ENCODE peak calls at places on chromosomes 1 and 21, in five cellular contexts. H is CD8-positive, alpha-beta T cell; C is cardiac muscle cell; T is endodermal cell; X is fibroblast of lung. L is an unnamed sample.
A peak's percentile ranks its signal among the peaks of the same experiment; 100 is the strongest.

GRCh38 chr1:29712275-29712633 is 475.9 kb downstream of the PTPRU start:
- DNase-seq in T (no peak), X (no peak), H (no peak), C (no peak), L (no peak)

GRCh38 chr1:203592156-203592555 is 34.5 kb upstream of the ATP2B4 start:
- DNase-seq in T (peak; percentile 94), H (no peak), X (peak; percentile 59), C (peak; percentile 82), L (no peak)

GRCh38 chr1:171742577-171742922 is 685 bp upstream of the VAMP4 start:
- DNase-seq in H (peak; percentile 13), X (peak; percentile 54), C (peak; percentile 62), T (no peak), L (no peak)

GRCh38 chr1:177799746-177800145 is 170.1 kb downstream of the SEC16B start:
- DNase-seq in C (no peak), T (no peak), X (no peak), H (no peak), L (no peak)

GRCh38 chr1:113760102-113760804 is 967 bp upstream of the PHTF1 start:
- DNase-seq in H (no peak), C (no peak), T (no peak), X (no peak), L (no peak)

GRCh38 chr1:204067935-204068334 is 5.0 kb upstream of the SOX13 start:
- DNase-seq in C (no peak), X (no peak), T (no peak), H (no peak), L (no peak)

GRCh38 chr1:11483581-11484320 is 4.8 kb downstream of the DISP3 start:
- DNase-seq in T (no peak), H (no peak), C (peak; percentile 52), X (no peak), L (no peak)

GRCh38 chr1:223331301-223331700 is 32.7 kb downstream of the SUSD4 start:
- DNase-seq in T (no peak), H (no peak), C (no peak), X (peak; percentile 70), L (no peak)

GRCh38 chr1:199083680-199084079 is 444.8 kb downstream of the PTPRC start:
- DNase-seq in X (peak; percentile 60), T (no peak), C (no peak), H (no peak), L (no peak)

GRCh38 chr1:175364424-175365076 is 172.0 kb upstream of the KIAA0040 start:
- DNase-seq in H (no peak), X (no peak), C (no peak), T (no peak), L (no peak)

GRCh38 chr21:30345014-30345413 is 3.4 kb downstream of the KRTAP23-1 start:
- DNase-seq in C (no peak), X (no peak), H (no peak), T (no peak), L (no peak)

GRCh38 chr1:235954306-235955283 is 87.9 kb upstream of the LYST start:
- DNase-seq in C (no peak), X (peak; percentile 26), T (no peak), H (peak; percentile 45), L (peak; percentile 30)
- TF ChIP-seq CTCF in C (no peak), X (no peak), T (peak; percentile 59), H (no peak), L (no peak)

GRCh38 chr1:151043163-151043562 is 4.4 kb upstream of the C1orf56 start:
- DNase-seq in C (no peak), X (no peak), H (no peak), T (no peak), L (no peak)
- H3K4me3 ChIP-seq in C (no peak overlapping the region), X (no peak overlapping the region), H (no peak overlapping the region), T (no peak overlapping the region), L (no peak overlapping the region)

DNA sequence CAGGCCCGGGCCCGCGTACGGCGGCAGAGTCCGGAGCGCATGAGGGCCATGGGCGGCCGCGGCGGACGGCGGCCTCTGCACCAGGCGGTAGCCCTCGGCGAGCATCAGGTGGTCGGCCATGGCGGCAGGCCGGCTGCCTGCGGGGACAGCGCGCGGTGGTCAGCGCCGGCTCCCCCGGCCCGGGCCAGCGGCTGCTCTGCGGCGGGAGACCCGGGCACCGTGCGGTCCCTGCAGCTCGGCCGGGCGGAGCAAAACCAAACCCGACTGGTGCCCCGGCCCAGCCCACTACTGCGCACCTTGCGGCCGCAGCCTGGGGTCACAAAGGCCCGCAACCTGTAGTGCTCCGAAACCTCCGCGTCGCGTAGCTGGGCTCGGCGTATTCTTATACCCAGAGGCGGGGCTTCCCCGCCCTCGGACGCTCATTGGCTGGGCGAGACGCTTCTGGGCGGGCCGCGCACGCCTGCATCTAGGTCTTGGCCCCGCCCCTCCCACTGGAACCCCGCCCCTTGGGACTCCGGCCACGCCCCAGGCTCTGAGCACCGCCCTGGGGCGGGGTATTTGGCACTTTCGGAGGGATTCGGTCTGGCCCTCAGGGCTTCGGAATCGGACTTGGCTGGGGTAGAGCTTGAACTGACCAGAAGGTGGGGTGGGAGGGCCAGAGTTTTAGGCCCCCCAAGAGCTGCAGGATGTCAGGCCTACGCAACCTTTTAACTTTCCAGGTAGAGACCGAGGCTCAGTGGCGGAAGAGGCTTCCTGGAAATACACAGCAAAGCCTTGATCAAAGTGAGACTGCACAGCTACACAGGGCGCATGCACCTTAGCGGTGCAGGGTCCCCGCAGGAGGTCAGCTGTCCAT is at the start of gene CITED4:
- DNase-seq in C (peak; percentile 98), X (peak; percentile 81), H (peak; percentile 93), T (peak; percentile 99), L (peak; percentile 57)
- TF ChIP-seq CTCF in C (peak; percentile 23), X (no peak), H (no peak), T (peak; percentile 72), L (peak; percentile 2)

DNA sequence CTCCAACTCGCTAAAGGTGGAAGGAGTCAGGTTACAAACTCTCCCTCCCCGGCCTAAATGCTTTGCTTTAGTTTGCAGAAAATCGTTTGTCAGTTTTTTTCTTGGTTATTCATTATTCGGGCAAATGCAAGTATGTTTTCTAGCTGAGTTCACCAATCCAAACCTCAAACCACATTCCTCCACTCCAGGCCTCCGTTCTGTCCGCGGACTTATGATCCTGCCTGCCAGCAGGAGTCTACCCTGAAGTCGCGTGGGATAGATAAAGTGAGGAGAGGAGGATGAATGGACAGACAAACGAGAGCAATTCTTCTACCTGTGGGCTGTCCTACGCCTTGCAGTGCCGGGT is 1.3 kb downstream of the ADAMTS1 start:
- DNase-seq in H (no peak), C (no peak), X (peak; percentile 89), T (no peak), L (no peak)
- H3K4me3 ChIP-seq in H (peak overlapping the region; percentile 25), C (peak overlapping the region; percentile 97), X (peak overlapping the region; percentile 98), T (peak overlapping the region; percentile 93), L (peak overlapping the region; percentile 72)

GRCh38 chr1:245609354-245609753 is 454.6 kb downstream of the KIF26B start:
- DNase-seq in H (no peak), C (no peak), T (peak; percentile 43), X (no peak), L (no peak)
- TF ChIP-seq CTCF in H (no peak), C (no peak), T (no peak), X (no peak), L (no peak)

DNA sequence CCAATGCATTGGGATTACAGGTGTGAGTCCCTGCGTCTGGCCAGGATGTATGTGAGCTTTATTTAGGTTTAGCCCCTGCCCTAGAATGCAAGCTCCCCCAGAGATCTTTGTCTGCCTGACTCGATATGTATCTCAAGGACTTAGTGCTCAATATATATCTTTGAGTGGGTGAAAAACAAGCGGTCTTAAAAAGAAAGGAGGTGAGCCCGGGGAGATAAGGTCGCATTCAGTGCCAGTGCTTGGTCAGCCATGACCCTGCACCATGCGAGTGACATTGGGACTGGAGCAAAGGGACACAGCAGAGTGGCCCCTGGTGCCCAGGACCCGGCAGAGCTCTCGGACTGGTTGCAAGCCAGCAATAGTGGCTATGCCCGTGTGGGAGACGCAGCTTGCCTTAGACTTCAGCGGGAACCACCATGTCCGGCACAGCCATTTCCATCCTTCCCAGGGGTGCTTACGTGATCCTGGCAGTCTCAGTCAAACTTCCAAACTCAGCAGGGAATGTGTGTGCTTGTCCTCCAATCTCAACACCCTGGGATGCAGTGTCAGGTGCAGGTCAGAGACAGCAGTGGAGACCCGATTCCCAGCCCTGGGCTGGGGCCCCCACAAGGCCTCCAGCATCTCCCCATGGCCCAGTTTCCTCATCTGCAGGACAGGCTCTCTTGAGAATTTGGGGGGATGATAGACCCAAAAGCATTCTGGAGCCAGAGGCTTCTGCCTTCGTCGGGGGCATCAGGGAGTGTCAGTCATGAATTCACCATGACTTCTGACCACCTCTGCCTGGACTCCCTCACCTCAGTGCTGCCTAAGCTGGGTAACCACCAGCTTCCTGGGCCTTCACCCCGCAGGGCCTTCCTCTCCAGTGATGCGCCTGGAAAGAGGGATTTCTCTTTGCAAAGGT is 1.8 kb downstream of the MX2 start:
- DNase-seq in T (peak; percentile 26), C (no peak), H (no peak), X (no peak), L (no peak)
- H3K4me3 ChIP-seq in T (no peak overlapping the region), C (no peak overlapping the region), H (peak overlapping the region; percentile 74), X (no peak overlapping the region), L (no peak overlapping the region)

DNA sequence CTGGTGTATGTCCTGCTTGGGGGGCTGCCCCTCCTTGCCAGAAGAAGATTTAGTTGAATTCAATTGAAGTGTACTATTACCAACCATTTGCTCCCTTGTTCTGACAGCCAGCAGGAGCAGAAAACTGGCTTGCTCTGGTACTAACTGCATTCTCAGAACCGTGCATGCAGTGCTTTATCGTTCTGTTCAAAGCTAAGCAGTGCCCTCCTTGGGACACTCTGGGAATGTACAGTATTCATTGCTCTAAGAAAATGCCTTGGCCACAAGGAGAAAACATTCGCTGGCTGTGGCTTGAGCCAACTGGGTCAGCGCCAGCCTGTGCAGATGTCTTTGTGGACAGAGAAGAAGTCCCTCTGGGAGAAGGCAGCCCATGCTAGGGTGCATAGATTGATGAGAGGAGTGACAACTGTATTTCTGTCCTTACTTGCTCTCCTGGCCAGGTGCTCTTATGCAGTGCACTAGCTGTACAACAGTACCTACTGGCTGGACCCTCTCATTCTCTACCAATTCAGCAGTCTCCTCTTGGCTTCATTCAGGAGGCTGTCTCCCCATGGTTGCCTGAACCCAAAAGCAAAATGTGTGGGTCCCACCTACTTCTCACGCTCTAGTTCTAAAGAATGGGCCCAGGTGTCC is 61.5 kb upstream of the DIRAS3 start:
- DNase-seq in C (peak; percentile 77), H (no peak), X (peak; percentile 93), T (peak; percentile 58), L (no peak)
- TF ChIP-seq CTCF in C (peak; percentile 78), H (no peak), X (peak; percentile 79), T (peak; percentile 69), L (peak; percentile 48)

DNA sequence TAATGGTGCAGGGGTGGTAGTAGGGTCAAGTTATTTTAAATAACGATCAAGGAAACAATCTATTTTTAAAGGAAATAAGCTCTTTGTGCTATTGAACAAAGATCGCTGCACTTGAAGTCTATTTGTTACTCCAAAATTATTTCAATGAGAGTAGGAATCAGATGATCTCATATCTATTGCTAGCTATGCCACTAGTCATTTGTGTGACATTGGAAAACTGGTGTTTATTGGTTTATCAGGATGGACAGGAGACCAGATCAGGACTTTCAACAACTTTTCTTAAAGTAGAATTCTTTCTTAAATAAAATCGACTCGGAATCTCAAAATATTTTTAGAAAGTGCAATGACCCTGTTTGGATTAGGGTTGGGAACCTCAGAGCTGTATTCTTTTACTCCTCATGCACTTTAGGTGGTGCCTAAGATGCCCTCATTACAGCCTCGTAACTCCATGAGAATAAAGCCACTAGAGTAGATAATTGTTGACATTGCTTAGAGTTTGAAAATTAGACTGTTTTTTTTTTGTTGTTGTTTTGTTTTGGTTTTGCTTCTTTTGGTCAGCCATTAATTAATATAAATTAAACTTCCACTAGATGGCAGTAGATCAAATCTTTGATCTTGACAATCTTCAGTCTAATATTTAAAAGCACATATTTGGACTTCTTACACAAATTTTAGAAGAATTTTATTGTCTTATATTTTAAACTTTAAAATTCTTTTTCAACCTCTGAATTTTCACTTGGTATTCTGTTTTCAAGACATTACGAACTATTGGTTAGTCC is 352.4 kb downstream of the USP25 start:
- DNase-seq in T (no peak), C (peak; percentile 59), X (no peak), H (no peak), L (no peak)
- H3K4me3 ChIP-seq in T (no peak overlapping the region), C (no peak overlapping the region), X (no peak overlapping the region), H (no peak overlapping the region), L (peak overlapping the region; percentile 46)